ENCODE peak calls at places on chromosomes 6 and 20, in eight cellular contexts. J is A549, C is K562, D is IMR-90, X is H1, Q is HCT116, L is HepG2, N is SK-N-SH. W is an unnamed sample.

GRCh38 chr6:25601797-25602679 is 50.0 kb upstream of the SCGN start:
- DNase-seq in J (peak), C (peak), D (peak), X (no peak), Q (peak), L (peak), N (peak), W (no peak)

GRCh38 chr20:3821996-3822395 is 1.6 kb downstream of the AP5S1 start:
- DNase-seq in J (no peak), C (no peak), D (no peak), X (no peak), Q (no peak), L (no peak), N (no peak), W (no peak)

GRCh38 chr6:129637340-129638054 is 72.5 kb downstream of the ARHGAP18 start:
- DNase-seq in J (peak), C (no peak), D (no peak), X (no peak), Q (no peak), L (peak), N (no peak), W (no peak)

GRCh38 chr6:147633191-147633590 is 124.7 kb downstream of the SAMD5 start:
- DNase-seq in J (no peak), C (no peak), D (no peak), X (no peak), Q (no peak), L (no peak), N (no peak), W (no peak)

GRCh38 chr6:143401060-143401426 is 49.5 kb downstream of the ADAT2 start:
- DNase-seq in J (no peak), C (no peak), D (no peak), X (no peak), Q (no peak), L (no peak), N (no peak), W (no peak)

GRCh38 chr6:29813809-29814208 is 13.8 kb upstream of the HLA-G start:
- DNase-seq in J (peak), C (peak), D (peak), X (no peak), Q (peak), L (peak), N (no peak), W (no peak)

GRCh38 chr6:134529921-134530320 is 212.0 kb upstream of the SGK1 start:
- DNase-seq in J (peak), C (no peak), D (peak), X (no peak), Q (no peak), L (peak), N (no peak), W (no peak)

GRCh38 chr6:113103618-113104390 is 753.3 kb upstream of the MARCKS start:
- DNase-seq in J (no peak), C (no peak), D (peak), X (no peak), Q (no peak), L (no peak), N (no peak), W (no peak)

GRCh38 chr6:106275692-106276091 is 49.9 kb downstream of the ATG5 start:
- DNase-seq in J (no peak), C (no peak), D (peak), X (no peak), Q (no peak), L (no peak), N (no peak), W (no peak)

GRCh38 chr6:82298012-82298411 is 50.5 kb upstream of the IBTK start:
- DNase-seq in J (peak), C (no peak), D (peak), X (no peak), Q (peak), L (no peak), N (no peak), W (no peak)

GRCh38 chr6:139977887-139978332 is 603.5 kb upstream of the CITED2 start:
- DNase-seq in J (peak), C (no peak), D (peak), X (no peak), Q (no peak), L (peak), N (no peak), W (no peak)

GRCh38 chr6:116975600-116975999 is 98.6 kb downstream of the RFX6 start:
- DNase-seq in J (no peak), C (no peak), D (peak), X (no peak), Q (no peak), L (no peak), N (no peak), W (no peak)

GRCh38 chr20:56443654-56444540 is 24.5 kb upstream of the RTF2 start:
- DNase-seq in J (no peak), C (no peak), D (peak), X (no peak), Q (no peak), L (peak), N (no peak), W (no peak)

GRCh38 chr6:28789553-28790083 is 134.2 kb downstream of the TRIM27 start:
- DNase-seq in J (peak), C (peak), D (peak), X (no peak), Q (peak), L (peak), N (no peak), W (no peak)

GRCh38 chr20:18737140-18737539 is 76.4 kb upstream of the SCP2D1 start:
- DNase-seq in J (no peak), C (no peak), D (no peak), X (no peak), Q (no peak), L (no peak), N (no peak), W (no peak)

GRCh38 chr20:841568-842546 is 8.3 kb downstream of the FAM110A start:
- DNase-seq in J (no peak), C (no peak), D (no peak), X (no peak), Q (no peak), L (no peak), N (no peak), W (no peak)

GRCh38 chr6:22024973-22025467 is 271.8 kb downstream of the PRL start:
- DNase-seq in J (no peak), C (no peak), D (no peak), X (no peak), Q (no peak), L (no peak), N (no peak), W (peak)

GRCh38 chr6:50820590-50821234 is 2.0 kb downstream of the TFAP2B start:
- DNase-seq in J (no peak), C (no peak), D (no peak), X (no peak), Q (no peak), L (no peak), N (no peak), W (no peak)

GRCh38 chr6:50818673-50819072 is at the start of gene TFAP2B:
- DNase-seq in J (no peak), C (no peak), D (no peak), X (no peak), Q (no peak), L (no peak), N (peak), W (no peak)

GRCh38 chr6:50817638-50817950 is 1.1 kb upstream of the TFAP2B start:
- DNase-seq in J (no peak), C (no peak), D (no peak), X (no peak), Q (no peak), L (no peak), N (no peak), W (no peak)

GRCh38 chr6:50819906-50820589 is 1.4 kb downstream of the TFAP2B start:
- DNase-seq in J (no peak), C (no peak), D (no peak), X (no peak), Q (no peak), L (no peak), N (no peak), W (no peak)

DNA sequence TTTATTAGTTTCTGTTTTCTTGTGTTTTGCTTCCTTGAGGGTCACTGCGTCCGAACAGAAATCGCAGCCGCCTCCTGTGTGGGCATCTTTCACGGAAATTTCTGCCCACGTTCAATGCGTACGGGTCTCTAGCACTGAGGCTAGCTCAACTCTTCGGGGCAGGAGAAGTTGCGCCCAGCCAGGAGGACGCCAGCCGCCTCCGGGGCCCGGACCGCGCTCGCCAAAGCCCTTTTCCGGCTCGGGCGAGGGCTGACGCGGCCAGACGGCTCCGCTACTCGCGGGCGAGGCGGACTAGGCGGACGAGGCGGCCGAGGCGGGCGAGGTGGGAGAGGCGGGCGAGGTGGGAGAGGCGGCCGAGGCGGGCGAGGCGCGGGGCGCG is 845 bp downstream of the TFAP2B start:
- DNase-seq in J (no peak), C (no peak), D (no peak), X (no peak), Q (no peak), L (no peak), N (no peak), W (no peak)
- TF ChIP-seq RAD21 in J (no peak), C (no peak), D (no peak), X (no peak), Q (no peak), L (no peak), N (no peak), W (no peak)

GRCh38 chr6:1393641-1394283 is 4.4 kb downstream of the FOXF2 start:
- DNase-seq in J (no peak), C (no peak), D (no peak), X (no peak), Q (no peak), L (no peak), N (no peak), W (no peak)
- TF ChIP-seq RAD21 in J (no peak), C (no peak), D (no peak), X (no peak), Q (no peak), L (no peak), N (no peak), W (no peak)

GRCh38 chr6:130853555-130854183 is 26.5 kb downstream of the SMLR1 start:
- DNase-seq in J (no peak), C (no peak), D (peak), X (no peak), Q (no peak), L (peak), N (no peak), W (no peak)
- TF ChIP-seq RAD21 in J (no peak), C (no peak), D (peak), X (no peak), Q (no peak), L (peak), N (no peak), W (no peak)

GRCh38 chr20:31673943-31674463 is 36.3 kb downstream of the COX4I2 start:
- DNase-seq in J (no peak), C (no peak), D (no peak), X (no peak), Q (no peak), L (no peak), N (no peak), W (no peak)
- TF ChIP-seq RAD21 in J (no peak), C (no peak), D (no peak), X (no peak), Q (no peak), L (no peak), N (no peak), W (no peak)

DNA sequence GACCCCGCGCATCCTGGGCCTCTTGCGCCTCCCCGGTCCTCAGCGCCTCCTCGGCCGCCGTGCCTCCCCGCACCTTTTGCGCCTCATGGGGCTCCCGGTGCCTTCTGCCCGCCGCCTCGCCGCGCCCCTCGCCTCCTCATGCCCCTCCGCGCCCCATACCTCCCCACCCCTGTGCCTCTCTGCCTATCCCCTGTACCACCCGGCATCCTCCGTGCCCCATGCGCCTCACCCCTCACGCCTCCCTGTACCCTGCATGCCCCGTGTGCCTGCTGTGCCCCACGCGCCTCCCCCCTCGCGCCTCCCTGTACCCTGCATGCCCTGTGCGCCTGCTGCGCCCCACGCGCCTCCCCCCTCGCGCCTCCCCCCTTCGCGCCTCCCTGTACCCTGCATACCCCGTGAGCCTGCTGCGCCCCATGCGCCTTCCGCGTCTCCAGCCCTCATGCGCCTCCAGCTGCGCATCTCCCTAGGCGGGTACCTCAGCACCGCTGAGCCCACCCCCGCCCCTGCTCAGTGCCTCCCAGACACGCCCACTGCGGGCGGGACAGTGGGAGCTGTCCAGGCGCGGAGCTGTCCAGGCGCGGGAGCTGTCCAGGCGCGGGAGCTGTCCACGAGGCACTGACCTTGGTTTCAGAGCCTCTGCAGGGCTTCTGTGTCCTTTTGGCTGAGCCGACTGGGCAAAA is 37.1 kb downstream of the IGF2R start:
- DNase-seq in J (no peak), C (peak), D (peak), X (no peak), Q (no peak), L (no peak), N (peak), W (no peak)
- TF ChIP-seq RAD21 in J (no peak), C (no peak), D (no peak), X (no peak), Q (no peak), L (no peak), N (no peak), W (no peak)